ENCODE peak calls at places on chromosomes 11 and 22, in six cellular contexts. M, R, B, J, U and I are unnamed samples.

GRCh38 chr11:76892305-76892704 is 31.6 kb downstream of the ACER3 start:
- DNase-seq in M (no peak), R (no peak), B (no peak), J (no peak), U (no peak), I (no peak)

GRCh38 chr11:73623651-73624050 is 22.7 kb upstream of the PLEKHB1 start:
- DNase-seq in M (no peak), R (no peak), B (no peak), J (no peak), U (no peak), I (no peak)

GRCh38 chr11:45282070-45282469 is 4.1 kb downstream of the SYT13 start:
- DNase-seq in M (no peak), R (no peak), B (no peak), J (no peak), U (no peak), I (no peak)

GRCh38 chr22:43381693-43382092 is 30.1 kb upstream of the MPPED1 start:
- DNase-seq in M (no peak), R (peak; percentile 4), B (no peak), J (no peak), U (no peak), I (peak; percentile 81)

GRCh38 chr11:33773399-33774355 is 643 bp downstream of the FBXO3 start:
- DNase-seq in M (peak; percentile 17), R (peak; percentile 43), B (no peak), J (no peak), U (peak; percentile 78), I (peak; percentile 24)

GRCh38 chr11:19660076-19660475 is 52.6 kb upstream of the NAV2 start:
- DNase-seq in M (peak; percentile 62), R (peak; percentile 85), B (no peak), J (no peak), U (no peak), I (peak; percentile 70)

GRCh38 chr11:12266943-12267342 is 110.4 kb upstream of the PARVA start:
- DNase-seq in M (no peak), R (no peak), B (no peak), J (peak; percentile 59), U (no peak), I (no peak)

GRCh38 chr11:96741068-96741467 is 351.3 kb downstream of the JRKL start:
- DNase-seq in M (no peak), R (peak; percentile 22), B (no peak), J (no peak), U (no peak), I (no peak)

GRCh38 chr11:66593303-66593635 is 284 bp downstream of the CCS start:
- DNase-seq in M (no peak), R (no peak), B (no peak), J (no peak), U (no peak), I (no peak)

GRCh38 chr11:14029971-14030531 is 67.5 kb downstream of the SPON1 start:
- DNase-seq in M (no peak), R (peak; percentile 81), B (no peak), J (no peak), U (no peak), I (no peak)

GRCh38 chr11:44463751-44464150 is 101.7 kb upstream of the CD82 start:
- DNase-seq in M (no peak), R (no peak), B (no peak), J (no peak), U (no peak), I (no peak)

GRCh38 chr11:72724851-72725730 is 27.1 kb downstream of the ARAP1 start:
- DNase-seq in M (peak; percentile 83), R (peak; percentile 84), B (peak; percentile 79), J (peak; percentile 76), U (peak; percentile 89), I (peak; percentile 87)

GRCh38 chr11:131591051-131591461 is 220.6 kb downstream of the NTM start:
- DNase-seq in M (no peak), R (no peak), B (no peak), J (peak; percentile 49), U (peak; percentile 63), I (no peak)

GRCh38 chr11:1414650-1415049 is 24.9 kb downstream of the BRSK2 start:
- DNase-seq in M (no peak), R (no peak), B (no peak), J (no peak), U (no peak), I (no peak)

GRCh38 chr11:121895919-121896318 is 220.1 kb downstream of the BLID start:
- DNase-seq in M (no peak), R (peak; percentile 61), B (no peak), J (no peak), U (no peak), I (peak; percentile 37)

GRCh38 chr11:86811637-86812321 is 11.4 kb downstream of the PRSS23 start:
- DNase-seq in M (no peak), R (peak; percentile 85), B (no peak), J (no peak), U (no peak), I (peak; percentile 74)

GRCh38 chr22:23305321-23305910 is 125.1 kb downstream of the BCR start:
- DNase-seq in M (no peak), R (peak; percentile 80), B (no peak), J (no peak), U (no peak), I (peak; percentile 82)

GRCh38 chr11:29538339-29539036 is 478.3 kb downstream of the KCNA4 start:
- DNase-seq in M (no peak), R (no peak), B (no peak), J (no peak), U (no peak), I (no peak)

GRCh38 chr11:57279131-57279530 is 42.1 kb upstream of the APLNR start:
- DNase-seq in M (no peak), R (peak; percentile 77), B (no peak), J (no peak), U (no peak), I (peak; percentile 21)

GRCh38 chr11:26976389-26976788 is 17.5 kb upstream of the FIBIN start:
- DNase-seq in M (no peak), R (peak; percentile 94), B (no peak), J (no peak), U (no peak), I (peak; percentile 68)

GRCh38 chr11:119758291-119758690 is 29.3 kb upstream of the NECTIN1 start:
- DNase-seq in M (no peak), R (peak; percentile 49), B (no peak), J (no peak), U (no peak), I (peak; percentile 36)

GRCh38 chr11:85539029-85539689 is 88.0 kb downstream of the DLG2 start:
- DNase-seq in M (no peak), R (no peak), B (no peak), J (no peak), U (no peak), I (no peak)

GRCh38 chr11:45100338-45100737 is 46.1 kb upstream of the PRDM11 start:
- DNase-seq in M (no peak), R (peak; percentile 46), B (no peak), J (peak; percentile 84), U (peak; percentile 48), I (peak; percentile 85)

GRCh38 chr11:62732830-62733229 is 4.5 kb downstream of the TTC9C start:
- DNase-seq in M (no peak), R (peak; percentile 36), B (no peak), J (no peak), U (no peak), I (peak; percentile 69)

GRCh38 chr11:46710821-46711269 is 8.2 kb upstream of the F2 start:
- DNase-seq in M (no peak), R (peak; percentile 97), B (no peak), J (no peak), U (no peak), I (peak; percentile 83)

GRCh38 chr11:36187618-36188017 is 101.6 kb downstream of the COMMD9 start:
- DNase-seq in M (no peak), R (no peak), B (no peak), J (no peak), U (no peak), I (no peak)

GRCh38 chr22:41862530-41863266 is 29.8 kb downstream of the SREBF2 start:
- DNase-seq in M (no peak), R (peak; percentile 25), B (no peak), J (no peak), U (no peak), I (peak; percentile 59)

GRCh38 chr11:1863352-1864215 is 10.7 kb downstream of the LSP1 start:
- DNase-seq in M (peak; percentile 85), R (peak; percentile 86), B (peak; percentile 58), J (peak; percentile 51), U (no peak), I (peak; percentile 92)

GRCh38 chr22:50009765-50010675 is 2.5 kb downstream of the IL17REL start:
- DNase-seq in M (no peak), R (no peak), B (no peak), J (peak; percentile 26), U (peak; percentile 49), I (no peak)
- H3K4me1 ChIP-seq in M (no peaks in the 10 kb centered on the region), R (peaks cover 2% of the 10 kb centered on the region), B (peaks cover 10% of the 10 kb centered on the region), J (no peaks in the 10 kb centered on the region), U (peaks cover 25% of the 10 kb centered on the region), I (peaks cover 7% of the 10 kb centered on the region)

GRCh38 chr11:132655187-132655855 is 877.0 kb downstream of the OPCML start:
- DNase-seq in M (no peak), R (no peak), B (no peak), J (no peak), U (no peak), I (no peak)
- H3K4me2 ChIP-seq in M (no peak overlapping the region), R (no peak overlapping the region), B (no peak overlapping the region), J (no peak overlapping the region), U (no peak overlapping the region), I (no peak overlapping the region)

DNA sequence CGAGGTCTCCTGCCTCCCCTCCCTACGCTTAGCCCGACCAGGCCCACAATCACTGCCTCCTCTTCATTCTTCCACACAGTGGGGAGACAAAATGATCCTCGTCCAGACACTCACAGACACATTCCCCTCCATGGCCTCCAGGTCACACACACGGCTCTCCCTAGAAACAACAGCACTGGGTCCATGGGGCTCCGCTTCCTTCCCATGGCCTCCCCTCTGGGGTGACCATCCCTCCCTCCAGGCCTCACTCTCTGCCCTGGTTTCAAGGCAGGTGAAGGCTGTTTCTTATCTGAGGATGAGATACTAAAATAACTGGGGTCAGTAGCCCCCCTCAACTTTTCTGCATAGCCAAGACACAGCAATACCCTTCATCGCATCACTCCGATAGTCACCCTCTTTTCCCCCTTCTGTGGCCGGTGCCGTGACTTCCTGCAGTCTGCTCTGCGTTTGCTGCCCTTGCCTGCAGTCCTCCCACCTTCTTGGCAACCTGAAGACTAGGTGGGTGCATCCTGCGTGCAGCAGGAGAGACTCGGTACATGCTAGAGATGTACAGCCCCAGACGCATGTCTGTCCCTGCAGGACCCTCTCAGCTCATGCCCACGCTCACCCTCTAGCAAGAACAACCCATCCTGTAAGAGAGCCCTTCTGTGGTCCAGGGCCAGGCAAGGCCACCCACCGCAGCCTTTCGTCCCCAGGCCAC is 55.8 kb downstream of the CD6 start:
- DNase-seq in M (no peak), R (no peak), B (no peak), J (no peak), U (no peak), I (no peak)
- H3K14ac ChIP-seq in M (no peak overlapping the region), R (no peak overlapping the region), B (no peak overlapping the region), J (peak overlapping the region; percentile 6), U (no peak overlapping the region), I (no peak overlapping the region)

GRCh38 chr22:37485714-37486223 is 415 bp downstream of the MFNG start:
- DNase-seq in M (no peak), R (no peak), B (no peak), J (no peak), U (no peak), I (no peak)

GRCh38 chr22:37485006-37485713 is 1.0 kb downstream of the MFNG start:
- DNase-seq in M (no peak), R (no peak), B (no peak), J (no peak), U (no peak), I (no peak)

GRCh38 chr22:37487559-37487958 is 1.4 kb upstream of the MFNG start:
- DNase-seq in M (no peak), R (no peak), B (no peak), J (no peak), U (no peak), I (no peak)

GRCh38 chr22:37487129-37487528 is 945 bp upstream of the MFNG start:
- DNase-seq in M (no peak), R (no peak), B (no peak), J (no peak), U (no peak), I (no peak)

GRCh38 chr22:37486224-37486845 is at the start of gene MFNG:
- DNase-seq in M (peak; percentile 19), R (peak; percentile 6), B (peak; percentile 62), J (peak; percentile 81), U (peak; percentile 83), I (peak; percentile 58)
- H3K4me1 ChIP-seq in M (peaks cover 3% of the 10 kb centered on the region), R (peaks cover 11% of the 10 kb centered on the region), B (peaks cover 25% of the 10 kb centered on the region), J (peaks cover 20% of the 10 kb centered on the region), U (peaks cover 32% of the 10 kb centered on the region), I (peaks cover 22% of the 10 kb centered on the region)